ENCODE peak calls at places on chromosomes 12 and 14, in eight cellular contexts. E, V, G, D, B, L, C and N are unnamed samples.

GRCh38 chr12:534216-534615 is 74.5 kb downstream of the B4GALNT3 start:
- DNase-seq in D (no peak), B (no peak), E (no peak), G (no peak), V (no peak), L (no peak), C (no peak), N (no peak)

GRCh38 chr12:32891526-32891925 is 5.1 kb downstream of the PKP2 start:
- DNase-seq in G (no peak), E (no peak), D (no peak), C (no peak), B (no peak), L (no peak), V (no peak), N (no peak)

GRCh38 chr12:69055706-69056105 is 122.7 kb upstream of the CPM start:
- DNase-seq in G (no peak), L (no peak), B (no peak), E (no peak), C (no peak), V (no peak), D (no peak), N (no peak)

GRCh38 chr14:64673748-64674147 is 30.5 kb upstream of the PLEKHG3 start:
- DNase-seq in D (no peak), L (no peak), E (peak; percentile 94), V (no peak), G (no peak), C (no peak), B (no peak), N (no peak)

GRCh38 chr12:54571166-54571856 is 17.1 kb downstream of the PPP1R1A start:
- DNase-seq in C (no peak), B (no peak), V (peak; percentile 88), G (no peak), L (no peak), D (peak; percentile 20), E (no peak), N (no peak)

GRCh38 chr14:70398706-70399431 is 18.0 kb downstream of the SYNJ2BP start:
- DNase-seq in E (no peak), V (no peak), D (no peak), G (no peak), C (no peak), B (no peak), L (no peak), N (no peak)

GRCh38 chr14:56666716-56667115 is 87.1 kb downstream of the TMEM260 start:
- DNase-seq in B (no peak), C (no peak), G (no peak), E (peak; percentile 46), D (peak; percentile 42), L (peak; percentile 41), V (no peak), N (peak; percentile 82)

GRCh38 chr14:74217672-74218448 is 21.4 kb upstream of the VSX2 start:
- DNase-seq in C (peak; percentile 54), V (peak; percentile 91), L (peak; percentile 84), E (peak; percentile 58), D (peak; percentile 81), B (peak; percentile 94), G (peak; percentile 47), N (peak; percentile 85)

GRCh38 chr14:100446572-100446971 is 123.4 kb downstream of the SLC25A47 start:
- DNase-seq in C (no peak), D (no peak), B (no peak), V (peak; percentile 88), E (no peak), L (no peak), G (no peak), N (no peak)

GRCh38 chr12:47408171-47408871 is 297.5 kb downstream of the RPAP3 start:
- DNase-seq in C (peak; percentile 73), V (peak; percentile 71), L (peak; percentile 21), D (no peak), B (no peak), E (peak; percentile 72), G (peak; percentile 19), N (peak; percentile 83)

GRCh38 chr14:61051046-61051445 is 70.0 kb downstream of the SLC38A6 start:
- DNase-seq in B (no peak), C (no peak), V (peak; percentile 40), D (peak; percentile 41), G (no peak), L (peak; percentile 5), E (no peak), N (no peak)

GRCh38 chr12:47710283-47710682 is 4.5 kb upstream of the RPAP3 start:
- DNase-seq in C (no peak), L (no peak), G (no peak), B (no peak), V (no peak), D (no peak), E (no peak), N (no peak)

GRCh38 chr14:55450987-55451386 is 10.6 kb upstream of the TBPL2 start:
- DNase-seq in D (no peak), V (no peak), B (no peak), L (no peak), G (no peak), E (peak; percentile 52), C (no peak), N (no peak)

GRCh38 chr14:100536721-100537700 is 50.2 kb downstream of the BEGAIN start:
- DNase-seq in B (peak; percentile 56), C (no peak), D (no peak), V (no peak), L (no peak), G (no peak), E (no peak), N (no peak)

GRCh38 chr14:70665448-70666363 is 24.0 kb downstream of the TTC9 start:
- DNase-seq in L (peak; percentile 73), E (peak; percentile 96), C (peak; percentile 74), B (no peak), V (no peak), G (peak; percentile 45), D (peak; percentile 49), N (peak; percentile 94)

GRCh38 chr12:128811806-128812205 is 12.0 kb downstream of the SLC15A4 start:
- DNase-seq in L (no peak), B (no peak), G (no peak), D (no peak), E (no peak), C (no peak), V (no peak), N (no peak)
- H3K4me1 ChIP-seq in L (no peaks in the 10 kb centered on the region), B (peaks cover 10% of the 10 kb centered on the region), G (no peaks in the 10 kb centered on the region), D (peaks cover 44% of the 10 kb centered on the region), E (no peaks in the 10 kb centered on the region), C (peaks cover 7% of the 10 kb centered on the region), V (peaks cover 5% of the 10 kb centered on the region), N (no peaks in the 10 kb centered on the region)

GRCh38 chr12:26298785-26299621 is 103.6 kb downstream of the SSPN start:
- DNase-seq in G (no peak), C (peak; percentile 90), E (peak; percentile 84), B (peak; percentile 12), D (peak; percentile 92), V (peak; percentile 8), L (peak; percentile 41), N (peak; percentile 95)
- H3K4me3 ChIP-seq in G (peak overlapping the region; percentile 50), C (peak overlapping the region; percentile 56), E (peak overlapping the region; percentile 56), B (peak overlapping the region; percentile 17), D (peak overlapping the region; percentile 73), V (no peak overlapping the region), L (no peak overlapping the region), N (peak overlapping the region; percentile 60)

DNA sequence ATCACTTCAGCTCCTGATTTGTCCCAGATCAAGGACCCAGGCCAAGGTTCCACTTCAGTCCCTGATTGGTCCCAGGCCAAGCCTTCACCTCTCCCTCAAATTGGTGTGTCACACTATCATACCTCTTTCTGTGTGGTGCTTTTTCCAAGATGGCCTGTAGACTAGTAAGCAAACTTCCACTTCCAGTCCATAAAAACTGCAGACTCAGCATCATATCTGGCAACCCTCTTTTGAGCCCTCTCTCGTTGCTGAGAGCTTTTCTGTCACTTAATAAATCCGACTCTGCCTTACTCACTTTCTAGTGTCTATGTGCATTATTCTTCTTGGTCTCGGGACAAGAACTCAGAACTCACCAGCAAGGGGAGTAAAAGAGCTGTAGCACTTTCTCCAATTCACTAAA is 1395.1 kb downstream of the LRFN5 start:
- DNase-seq in V (peak; percentile 2), E (no peak), B (no peak), G (no peak), L (no peak), C (no peak), D (no peak), N (no peak)
- H3K9me2 ChIP-seq in V (no peaks in the 10 kb centered on the region), E (no peaks in the 10 kb centered on the region), B (no peaks in the 10 kb centered on the region), G (no peaks in the 10 kb centered on the region), L (no peaks in the 10 kb centered on the region), C (no peaks in the 10 kb centered on the region), D (no peaks in the 10 kb centered on the region), N (no peaks in the 10 kb centered on the region)

GRCh38 chr12:57609091-57609780 is 2.0 kb upstream of the ARHGEF25 start:
- DNase-seq in V (peak; percentile 75), C (no peak), E (no peak), B (no peak), L (no peak), D (no peak), G (no peak), N (no peak)

GRCh38 chr12:57611116-57611809 is at the start of gene ARHGEF25:
- DNase-seq in V (peak; percentile 81), D (peak; percentile 77), B (peak; percentile 97), C (peak; percentile 19), E (no peak), G (no peak), L (peak; percentile 78), N (peak; percentile 35)

GRCh38 chr12:57611810-57612710 is 825 bp downstream of the ARHGEF25 start:
- DNase-seq in D (no peak), C (no peak), V (peak; percentile 12), B (peak; percentile 64), E (no peak), L (no peak), G (no peak), N (no peak)

GRCh38 chr12:57609781-57610552 is 1.3 kb upstream of the ARHGEF25 start:
- DNase-seq in L (no peak), B (peak; percentile 72), C (no peak), D (no peak), G (no peak), V (peak; percentile 68), E (no peak), N (no peak)

GRCh38 chr12:57610553-57611115 is 601 bp upstream of the ARHGEF25 start:
- DNase-seq in B (peak; percentile 85), V (peak; percentile 51), C (no peak), L (no peak), D (peak; percentile 45), G (no peak), E (no peak), N (no peak)
- H3K4me1 ChIP-seq in B (peaks cover 34% of the 10 kb centered on the region), V (peaks cover 33% of the 10 kb centered on the region), C (peaks cover 5% of the 10 kb centered on the region), L (peaks cover 15% of the 10 kb centered on the region), D (peaks cover 16% of the 10 kb centered on the region), G (no peaks in the 10 kb centered on the region), E (no peaks in the 10 kb centered on the region), N (peaks cover 9% of the 10 kb centered on the region)